ENCODE peak calls at places on chromosomes 6 and 20, in six cellular contexts. Y is stimulated activated CD8-positive, alpha-beta memory T cell treated with anti-CD3 and anti-CD28 coated beads, Interleukin-12 subunit alpha, Interleukin-12 subunit beta, amount 100 ng/mL, for 4 hours; K is activated T-cell treated with anti-CD3 and anti-CD28 coated beads for 4 hours; M is activated CD8-positive, alpha-beta memory T cell treated with anti-CD3 and anti-CD28 coated beads, Interleukin-2, amount 50 U/mL, for 4 hours; J is heart left ventricle; Q is AG04449. N is an unnamed sample.

GRCh38 chr6:44265843-44266233 is 487 bp upstream of the NFKBIE start:
- DNase-seq in Q (no peak), J (no peak), K (no peak), M (no peak), Y (no peak), N (no peak)

GRCh38 chr6:112951829-112952228 is 604.7 kb downstream of the RFPL4B start:
- DNase-seq in M (no peak), Q (no peak), Y (no peak), K (no peak), J (no peak), N (no peak)

GRCh38 chr6:166626177-166627038 is 643 bp downstream of the RPS6KA2 start:
- DNase-seq in M (peak), K (peak), Y (peak), Q (no peak), J (no peak), N (no peak)

GRCh38 chr6:111521497-111522275 is 38.7 kb upstream of the REV3L start:
- DNase-seq in Y (no peak), M (no peak), K (no peak), Q (peak), J (no peak), N (no peak)

GRCh38 chr6:36623547-36624459 is 29.6 kb downstream of the SRSF3 start:
- DNase-seq in M (peak), Y (peak), Q (no peak), K (peak), J (peak), N (peak)

GRCh38 chr20:38962898-38963484 is 847 bp downstream of the DHX35 start:
- DNase-seq in K (no peak), Q (no peak), M (no peak), Y (no peak), J (no peak), N (no peak)

GRCh38 chr20:49293122-49293521 is 15.3 kb upstream of the ZNFX1 start:
- DNase-seq in Q (no peak), J (no peak), K (no peak), Y (no peak), M (no peak), N (no peak)

GRCh38 chr6:85580104-85580877 is 13.4 kb downstream of the SNX14 start:
- DNase-seq in M (no peak), J (no peak), K (no peak), Y (no peak), Q (no peak), N (no peak)

GRCh38 chr6:115969207-115969929 is 91.3 kb downstream of the FRK start:
- DNase-seq in Y (no peak), Q (no peak), J (peak), K (no peak), M (no peak), N (no peak)

GRCh38 chr6:71012871-71013456 is 56.1 kb upstream of the B3GAT2 start:
- DNase-seq in Y (no peak), M (no peak), Q (no peak), J (peak), K (no peak), N (no peak)

GRCh38 chr20:24102749-24103148 is 114.2 kb upstream of the GGTLC1 start:
- DNase-seq in M (no peak), Y (no peak), Q (no peak), K (no peak), J (no peak), N (no peak)

GRCh38 chr6:79812195-79812594 is 135.2 kb downstream of the ELOVL4 start:
- DNase-seq in M (no peak), Y (no peak), K (no peak), J (no peak), Q (no peak), N (no peak)

GRCh38 chr6:40668203-40668602 is 81.0 kb upstream of the LRFN2 start:
- DNase-seq in Q (no peak), K (no peak), J (no peak), Y (no peak), M (no peak), N (no peak)

GRCh38 chr6:93177451-93177850 is 241.9 kb downstream of the EPHA7 start:
- DNase-seq in J (no peak), Q (no peak), M (no peak), K (no peak), Y (no peak), N (no peak)

GRCh38 chr6:143885116-143885515 is 20.8 kb downstream of the ZC2HC1B start:
- DNase-seq in K (no peak), Q (no peak), Y (no peak), J (no peak), M (no peak), N (no peak)

GRCh38 chr6:120354452-120355098 is 979.7 kb downstream of the TBC1D32 start:
- DNase-seq in Q (no peak), J (no peak), M (no peak), Y (no peak), K (no peak), N (no peak)

GRCh38 chr6:16316741-16317251 is 78.4 kb downstream of the GMPR start:
- DNase-seq in Q (no peak), M (no peak), K (no peak), J (no peak), Y (no peak), N (peak)

GRCh38 chr20:2793471-2793870 is 7.0 kb downstream of the CPXM1 start:
- DNase-seq in J (no peak), Y (no peak), K (no peak), M (no peak), Q (no peak), N (no peak)

GRCh38 chr6:69663215-69663614 is 133.6 kb downstream of the LMBRD1 start:
- DNase-seq in K (no peak), M (no peak), Q (no peak), J (no peak), Y (no peak), N (no peak)

GRCh38 chr6:70663881-70664466 is 3.7 kb upstream of the SMAP1 start:
- DNase-seq in Y (no peak), Q (no peak), K (no peak), M (no peak), J (no peak), N (no peak)

GRCh38 chr6:161837854-161838253 is 564.0 kb upstream of the AGPAT4 start:
- DNase-seq in Y (no peak), J (no peak), M (no peak), K (no peak), Q (no peak), N (no peak)

GRCh38 chr20:14127831-14128230 is 132.5 kb downstream of the MACROD2 start:
- DNase-seq in Y (no peak), K (no peak), J (no peak), Q (no peak), M (no peak), N (no peak)

GRCh38 chr6:15270402-15270801 is 24.5 kb downstream of the JARID2 start:
- DNase-seq in Y (no peak), M (no peak), Q (no peak), K (no peak), J (no peak), N (no peak)

GRCh38 chr6:71887744-71888115 is 1.4 kb downstream of the RIMS1 start:
- DNase-seq in Q (no peak), M (no peak), K (no peak), J (no peak), Y (no peak), N (no peak)

GRCh38 chr6:125262026-125263013 is 39.4 kb downstream of the HDDC2 start:
- DNase-seq in M (no peak), Q (peak), J (no peak), K (no peak), Y (no peak), N (no peak)

GRCh38 chr6:135233676-135234491 is 52.8 kb downstream of the MYB start:
- DNase-seq in J (no peak), Q (no peak), Y (no peak), K (no peak), M (no peak), N (no peak)

N was measured in stimulated activated CD4-positive, alpha-beta T cell treated with anti-CD3 and anti-CD28 coated beads, Interleukin-2, amount 100 ng/mL, for 4 hours.